ENCODE peak calls at places on chromosomes 16 and 17, in six cellular contexts. M is GM23248, N is SK-N-SH, Y is MM.1S, G is PC-3, S is HCT116. U is an unnamed sample.

GRCh38 chr17:36529121-36529520 is 5.5 kb downstream of the MYO19 start:
- DNase-seq in M (peak; percentile 85), N (no peak), Y (no peak), G (peak; percentile 65), S (no peak), U (no peak)

GRCh38 chr17:7835818-7836595 is 2.0 kb downstream of the KDM6B start:
- DNase-seq in M (peak; percentile 77), N (peak; percentile 55), Y (no peak), G (peak; percentile 34), S (no peak), U (no peak)

GRCh38 chr17:17837380-17837821 is 615 bp upstream of the SREBF1 start:
- DNase-seq in M (peak; percentile 87), N (no peak), Y (no peak), G (peak; percentile 60), S (peak; percentile 69), U (peak; percentile 42)

GRCh38 chr17:79812969-79813825 is 16.3 kb upstream of the CBX8 start:
- DNase-seq in M (peak; percentile 52), N (peak; percentile 91), Y (no peak), G (no peak), S (no peak), U (peak; percentile 74)

GRCh38 chr17:235831-236640 is 54.6 kb upstream of the DOC2B start:
- DNase-seq in M (no peak), N (no peak), Y (no peak), G (no peak), S (no peak), U (no peak)

GRCh38 chr16:10333321-10334032 is 52.4 kb upstream of the ATF7IP2 start:
- DNase-seq in M (no peak), N (no peak), Y (no peak), G (no peak), S (no peak), U (no peak)

GRCh38 chr16:14378684-14379467 is 251.2 kb downstream of the PARN start:
- DNase-seq in M (peak; percentile 92), N (no peak), Y (no peak), G (peak; percentile 60), S (no peak), U (no peak)

GRCh38 chr17:41171881-41172280 is 3.9 kb upstream of the KRTAP4-3 start:
- DNase-seq in M (peak; percentile 65), N (no peak), Y (no peak), G (no peak), S (no peak), U (no peak)

GRCh38 chr17:58352843-58353719 is 1.1 kb upstream of the SUPT4H1 start:
- DNase-seq in M (peak; percentile 67), N (peak; percentile 61), Y (peak; percentile 49), G (peak; percentile 12), S (no peak), U (peak; percentile 79)

GRCh38 chr16:86231321-86231995 is 278.9 kb upstream of the FOXF1 start:
- DNase-seq in M (no peak), N (no peak), Y (no peak), G (no peak), S (no peak), U (no peak)

DNA sequence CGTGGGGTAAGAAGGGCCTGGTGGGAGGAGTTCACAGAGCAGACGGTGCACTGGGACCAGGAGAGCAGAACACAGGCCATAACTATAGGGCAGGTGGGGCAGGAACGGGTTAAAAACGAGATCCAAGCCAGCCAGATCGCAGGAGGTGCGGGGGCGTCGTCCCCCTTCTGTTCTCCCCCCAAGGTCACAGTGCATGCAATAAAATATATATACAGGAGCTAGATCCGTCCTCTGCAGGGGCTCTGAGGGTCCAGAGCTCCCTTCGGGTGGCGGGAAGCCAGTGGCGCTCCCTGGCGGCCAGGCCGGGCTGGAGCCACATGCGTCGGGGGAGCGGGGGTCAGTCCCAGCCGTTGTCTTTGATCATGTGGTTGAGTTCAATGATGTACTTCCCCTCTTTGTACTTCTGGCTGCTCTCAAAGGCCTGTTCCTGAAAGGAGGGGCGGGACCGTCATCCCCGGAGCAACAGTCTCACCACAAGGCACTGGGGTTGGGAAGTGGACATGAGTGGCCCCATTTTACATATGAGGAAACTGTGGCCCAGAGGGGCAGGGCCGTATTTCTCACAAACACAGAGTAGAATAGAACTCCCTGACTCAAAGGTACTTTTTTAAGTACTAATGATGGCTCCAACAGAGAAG is 768 bp upstream of the TBX6 start:
- DNase-seq in M (peak; percentile 79), N (peak; percentile 94), Y (peak; percentile 88), G (peak; percentile 45), S (peak; percentile 56), U (peak; percentile 96)
- H3K9ac ChIP-seq in M (peak overlapping the region; percentile 54), N (peak overlapping the region; percentile 49), Y (peak overlapping the region; percentile 67), G (peak overlapping the region; percentile 67), S (peak overlapping the region; percentile 77), U (peak overlapping the region; percentile 85)

GRCh38 chr17:75570772-75571171 is 16.8 kb upstream of the MYO15B start:
- DNase-seq in M (no peak), N (no peak), Y (no peak), G (no peak), S (no peak), U (no peak)

GRCh38 chr17:75572713-75573539 is 14.7 kb upstream of the MYO15B start:
- DNase-seq in M (no peak), N (no peak), Y (no peak), G (no peak), S (no peak), U (no peak)

GRCh38 chr17:75570034-75570676 is 17.4 kb upstream of the MYO15B start:
- DNase-seq in M (no peak), N (no peak), Y (no peak), G (no peak), S (no peak), U (no peak)

GRCh38 chr17:75571197-75571884 is 16.3 kb upstream of the MYO15B start:
- DNase-seq in M (no peak), N (no peak), Y (peak; percentile 52), G (no peak), S (no peak), U (peak; percentile 91)

DNA sequence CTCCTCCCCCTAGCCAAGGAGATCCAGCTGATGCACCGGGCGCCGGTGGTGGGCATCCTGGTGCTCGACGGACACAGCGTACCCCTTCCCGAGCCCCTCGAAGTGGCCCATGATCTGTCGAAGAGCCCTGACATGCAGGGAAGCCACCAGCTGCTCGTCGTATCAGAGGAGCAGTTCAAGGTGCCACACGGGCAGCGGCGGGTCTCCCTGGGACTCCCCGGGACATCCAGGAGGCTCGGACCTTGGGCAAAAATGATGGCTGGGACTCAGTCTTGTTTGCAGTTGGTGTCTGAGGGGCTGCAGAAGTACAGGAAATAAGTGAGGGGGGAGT is 15.8 kb upstream of the MYO15B start:
- DNase-seq in M (no peak), N (no peak), Y (no peak), G (no peak), S (no peak), U (no peak)
- H3K9me2 ChIP-seq in M (no peaks in the 10 kb centered on the region), N (no peaks in the 10 kb centered on the region), Y (no peaks in the 10 kb centered on the region), G (no peaks in the 10 kb centered on the region), S (no peaks in the 10 kb centered on the region), U (no peaks in the 10 kb centered on the region)

GRCh38 chr16:31149894-31150890 is at the start of gene PRSS36:
- DNase-seq in M (no peak), N (peak; percentile 20), Y (no peak), G (no peak), S (no peak), U (no peak)

GRCh38 chr16:31148896-31149295 is 970 bp downstream of the PRSS36 start:
- DNase-seq in M (no peak), N (peak; percentile 19), Y (no peak), G (no peak), S (no peak), U (no peak)

GRCh38 chr16:31149332-31149731 is 534 bp downstream of the PRSS36 start:
- DNase-seq in M (no peak), N (no peak), Y (no peak), G (no peak), S (no peak), U (no peak)

GRCh38 chr16:31147574-31147973 is 2.3 kb downstream of the PRSS36 start:
- DNase-seq in M (no peak), N (no peak), Y (no peak), G (no peak), S (no peak), U (no peak)

DNA sequence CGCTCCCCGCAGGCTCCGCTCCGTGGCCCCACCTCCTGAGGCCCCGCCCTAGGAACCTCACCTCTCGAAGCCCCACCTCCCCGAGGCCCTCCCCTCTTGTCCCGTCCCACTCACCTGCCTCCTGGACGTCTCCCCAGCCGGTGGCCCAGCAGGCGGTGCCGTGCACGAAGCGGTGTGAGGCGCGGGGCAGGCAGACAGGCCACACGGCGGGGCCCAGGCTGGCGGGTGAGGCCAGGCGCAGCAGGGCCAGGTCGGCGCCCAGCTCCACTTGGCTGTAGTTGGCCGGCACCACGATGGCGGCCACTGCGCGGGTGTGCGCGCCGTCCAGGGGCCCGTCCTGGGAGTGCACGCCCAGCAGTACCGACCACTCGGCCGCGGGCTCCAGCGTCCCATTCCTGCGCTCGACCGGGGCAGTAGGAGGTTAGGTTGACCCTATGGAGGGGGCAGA is 1.6 kb downstream of the PRSS36 start:
- DNase-seq in M (no peak), N (peak; percentile 38), Y (no peak), G (no peak), S (peak; percentile 35), U (no peak)
- H2AFZ ChIP-seq in M (no peak overlapping the region), N (no peak overlapping the region), Y (no peak overlapping the region), G (no peak overlapping the region), S (peak overlapping the region; percentile 77), U (no peak overlapping the region)

GRCh38 chr17:72587773-72588511 is 467.1 kb downstream of the SOX9 start:
- DNase-seq in M (no peak), N (no peak), Y (peak; percentile 71), G (peak; percentile 78), S (no peak), U (peak; percentile 44)
- H3K9ac ChIP-seq in M (no peak overlapping the region), N (no peak overlapping the region), Y (peak overlapping the region; percentile 83), G (peak overlapping the region; percentile 95), S (peak overlapping the region; percentile 62), U (no peak overlapping the region)

GRCh38 chr16:50302472-50303005 is 36.2 kb downstream of the ADCY7 start:
- DNase-seq in M (no peak), N (peak; percentile 16), Y (no peak), G (no peak), S (no peak), U (no peak)
- H3K9me2 ChIP-seq in M (no peaks in the 10 kb centered on the region), N (no peaks in the 10 kb centered on the region), Y (no peaks in the 10 kb centered on the region), G (no peaks in the 10 kb centered on the region), S (no peaks in the 10 kb centered on the region), U (no peaks in the 10 kb centered on the region)

GRCh38 chr16:12155235-12155634 is 178.7 kb downstream of the SNX29 start:
- DNase-seq in M (no peak), N (no peak), Y (no peak), G (no peak), S (no peak), U (no peak)

GRCh38 chr16:12150600-12150999 is 174.1 kb downstream of the SNX29 start:
- DNase-seq in M (no peak), N (no peak), Y (no peak), G (no peak), S (no peak), U (no peak)

GRCh38 chr16:12157510-12158093 is 181.1 kb downstream of the SNX29 start:
- DNase-seq in M (peak; percentile 66), N (no peak), Y (no peak), G (peak; percentile 25), S (no peak), U (no peak)

GRCh38 chr16:12149971-12150370 is 173.4 kb downstream of the SNX29 start:
- DNase-seq in M (no peak), N (no peak), Y (no peak), G (no peak), S (no peak), U (no peak)

GRCh38 chr16:12153662-12154061 is 177.1 kb downstream of the SNX29 start:
- DNase-seq in M (no peak), N (no peak), Y (no peak), G (no peak), S (no peak), U (no peak)
- H2AFZ ChIP-seq in M (no peak overlapping the region), N (no peak overlapping the region), Y (no peak overlapping the region), G (no peak overlapping the region), S (no peak overlapping the region), U (no peak overlapping the region)